ENCODE peak calls at places on chromosomes 13 and 19, in four cellular contexts. K, J, A and H are unnamed samples.

GRCh38 chr13:40568672-40569350 is 97.6 kb downstream of the FOXO1 start:
- DNase-seq in K (peak; percentile 69), A (no peak), J (no peak), H (no peak)

GRCh38 chr19:20840371-20840770 is 64.3 kb downstream of the ZNF66 start:
- DNase-seq in K (no peak), A (no peak), J (no peak), H (no peak)

GRCh38 chr13:109348514-109349340 is 437.7 kb downstream of the IRS2 start:
- DNase-seq in A (no peak), J (no peak), K (no peak), H (no peak)

GRCh38 chr13:94660695-94661324 is 51.5 kb downstream of the SOX21 start:
- DNase-seq in J (no peak), A (peak; percentile 28), K (no peak), H (no peak)

GRCh38 chr19:4811328-4812131 is 20.0 kb downstream of the TICAM1 start:
- DNase-seq in A (peak; percentile 75), J (no peak), K (peak; percentile 63), H (no peak)

GRCh38 chr13:109389892-109390345 is 396.5 kb downstream of the IRS2 start:
- DNase-seq in A (no peak), J (no peak), K (no peak), H (no peak)

GRCh38 chr19:17902701-17903100 is 30.1 kb upstream of the CCDC124 start:
- DNase-seq in J (no peak), A (no peak), K (no peak), H (no peak)

GRCh38 chr19:33514885-33515485 is 6.6 kb downstream of the PEPD start:
- DNase-seq in K (no peak), A (no peak), J (no peak), H (no peak)

GRCh38 chr19:36215276-36216171 is 618 bp downstream of the ZNF146 start:
- DNase-seq in J (no peak), K (no peak), A (no peak), H (no peak)

GRCh38 chr19:6056801-6057650 is 53.3 kb downstream of the RFX2 start:
- DNase-seq in K (peak; percentile 77), J (no peak), A (no peak), H (no peak)

GRCh38 chr13:76764429-76764828 is 121.8 kb downstream of the KCTD12 start:
- DNase-seq in J (no peak), A (no peak), K (no peak), H (no peak)

GRCh38 chr13:102817907-102818306 is 19.0 kb downstream of the BIVM start:
- DNase-seq in K (no peak), J (no peak), A (no peak), H (no peak)

GRCh38 chr19:17404015-17404414 is 1.4 kb downstream of the BST2 start:
- DNase-seq in J (no peak), K (no peak), A (peak; percentile 77), H (no peak)

GRCh38 chr19:56959211-56959610 is 118.7 kb upstream of the PEG3 start:
- DNase-seq in K (no peak), J (no peak), A (no peak), H (no peak)

GRCh38 chr19:10246511-10246910 is 5.5 kb upstream of the MRPL4 start:
- DNase-seq in J (no peak), A (no peak), K (no peak), H (no peak)

GRCh38 chr19:55661826-55662225 is 7.0 kb downstream of the U2AF2 start:
- DNase-seq in K (no peak), A (no peak), J (no peak), H (no peak)

GRCh38 chr19:11194657-11195056 is 2.7 kb downstream of the KANK2 start:
- DNase-seq in J (no peak), K (no peak), A (no peak), H (no peak)

GRCh38 chr13:111210945-111211469 is 95.9 kb downstream of the ARHGEF7 start:
- DNase-seq in K (no peak), A (no peak), J (no peak), H (no peak)

GRCh38 chr13:84130739-84131138 is 248.5 kb upstream of the SLITRK1 start:
- DNase-seq in K (no peak), J (no peak), A (no peak), H (no peak)

GRCh38 chr19:4035582-4035981 is 28.0 kb downstream of the PIAS4 start:
- DNase-seq in J (no peak), A (no peak), K (no peak), H (no peak)

GRCh38 chr13:50909605-50910482 is at the start of gene RNASEH2B:
- DNase-seq in J (no peak), A (peak; percentile 73), K (peak; percentile 58), H (no peak)

GRCh38 chr13:50527612-50528509 is 315.6 kb downstream of the DLEU7 start:
- DNase-seq in A (no peak), K (no peak), J (no peak), H (no peak)

GRCh38 chr13:87677334-87678234 is 6.4 kb downstream of the SLITRK5 start:
- DNase-seq in J (no peak), A (no peak), K (peak; percentile 1), H (no peak)

GRCh38 chr19:38739440-38740251 is 4.6 kb downstream of the CAPN12 start:
- DNase-seq in J (no peak), A (no peak), K (no peak), H (no peak)

GRCh38 chr19:5138606-5139594 is 170.0 kb downstream of the KDM4B start:
- DNase-seq in J (no peak), A (no peak), K (no peak), H (peak; percentile 79)

GRCh38 chr13:64305246-64305645 is 2889.6 kb upstream of the PCDH20 start:
- DNase-seq in J (no peak), K (no peak), A (no peak), H (no peak)

GRCh38 chr19:14772995-14773394 is 5.4 kb downstream of the ADGRE2 start:
- DNase-seq in J (no peak), K (no peak), A (no peak), H (no peak)

GRCh38 chr19:43581467-43581866 is 5.9 kb downstream of the PINLYP start:
- DNase-seq in A (no peak), K (no peak), J (no peak), H (no peak)

GRCh38 chr19:18007939-18008673 is at the start of gene ARRDC2:
- DNase-seq in J (peak; percentile 71), A (peak; percentile 73), K (peak; percentile 44), H (no peak)

GRCh38 chr19:16328824-16329482 is 4.3 kb downstream of the KLF2 start:
- DNase-seq in K (no peak), J (no peak), A (no peak), H (no peak)

GRCh38 chr19:288911-289310 is 2.3 kb downstream of the PLPP2 start:
- DNase-seq in A (no peak), J (no peak), K (no peak), H (no peak)

GRCh38 chr19:2021453-2022140 is 6.1 kb upstream of the BTBD2 start:
- DNase-seq in J (no peak), A (no peak), K (no peak), H (no peak)

GRCh38 chr13:26323764-26324163 is 69.8 kb downstream of the CDK8 start:
- DNase-seq in K (no peak), A (no peak), J (no peak), H (no peak)

GRCh38 chr13:26324867-26325266 is 70.9 kb downstream of the CDK8 start:
- DNase-seq in A (no peak), J (no peak), K (no peak), H (no peak)

GRCh38 chr13:26325876-26326275 is 71.9 kb downstream of the CDK8 start:
- DNase-seq in J (no peak), K (no peak), A (no peak), H (peak; percentile 13)

GRCh38 chr13:26323127-26323526 is 69.2 kb downstream of the CDK8 start:
- DNase-seq in K (no peak), J (no peak), A (no peak), H (no peak)

GRCh38 chr13:26324294-26324693 is 70.4 kb downstream of the CDK8 start:
- DNase-seq in K (no peak), J (no peak), A (no peak), H (no peak)
- TF ChIP-seq HDAC6 in K (no peak), J (no peak), A (no peak), H (no peak)

GRCh38 chr13:47661076-47661475 is 340.0 kb downstream of the SUCLA2 start:
- DNase-seq in K (no peak), J (no peak), A (no peak), H (no peak)

DNA sequence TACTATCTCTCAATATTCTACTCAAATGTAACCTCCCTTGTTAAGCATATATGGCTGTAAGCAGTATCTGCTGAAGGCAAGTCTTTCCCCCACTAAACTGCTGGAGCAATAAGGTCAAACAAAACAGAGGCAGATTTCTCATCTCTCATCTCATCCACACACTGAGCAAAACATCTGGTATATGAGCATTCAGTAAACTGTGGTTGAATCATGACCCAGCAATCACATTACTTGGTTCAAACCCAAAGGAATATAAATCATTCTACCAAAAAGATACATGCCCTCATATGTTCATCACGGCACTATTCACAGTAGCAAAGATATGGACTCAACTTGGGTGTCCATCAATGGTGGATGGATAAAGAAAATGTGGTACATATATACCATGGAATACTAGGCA is 344.4 kb downstream of the SUCLA2 start:
- DNase-seq in K (no peak), A (no peak), J (no peak), H (no peak)
- TF ChIP-seq HDAC6 in K (no peak), A (no peak), J (no peak), H (no peak)

GRCh38 chr19:48338253-48338755 is 13.0 kb downstream of the EMP3 start:
- DNase-seq in A (no peak), J (no peak), K (no peak), H (no peak)
- TF ChIP-seq HDAC6 in A (no peak), J (no peak), K (no peak), H (no peak)

GRCh38 chr13:30416471-30416870 is 5.8 kb upstream of the UBE2L5 start:
- DNase-seq in K (no peak), J (no peak), A (no peak), H (no peak)

GRCh38 chr13:30418886-30419459 is 3.3 kb upstream of the UBE2L5 start:
- DNase-seq in K (no peak), A (no peak), J (no peak), H (no peak)

GRCh38 chr13:30421093-30422055 is 919 bp upstream of the UBE2L5 start:
- DNase-seq in A (peak; percentile 68), K (no peak), J (no peak), H (no peak)

GRCh38 chr13:30415430-30416030 is 6.8 kb upstream of the UBE2L5 start:
- DNase-seq in K (no peak), A (no peak), J (no peak), H (no peak)

GRCh38 chr13:30418075-30418715 is 4.1 kb upstream of the UBE2L5 start:
- DNase-seq in J (no peak), A (no peak), K (no peak), H (no peak)
- TF ChIP-seq HDAC6 in J (no peak), A (no peak), K (no peak), H (no peak)

DNA sequence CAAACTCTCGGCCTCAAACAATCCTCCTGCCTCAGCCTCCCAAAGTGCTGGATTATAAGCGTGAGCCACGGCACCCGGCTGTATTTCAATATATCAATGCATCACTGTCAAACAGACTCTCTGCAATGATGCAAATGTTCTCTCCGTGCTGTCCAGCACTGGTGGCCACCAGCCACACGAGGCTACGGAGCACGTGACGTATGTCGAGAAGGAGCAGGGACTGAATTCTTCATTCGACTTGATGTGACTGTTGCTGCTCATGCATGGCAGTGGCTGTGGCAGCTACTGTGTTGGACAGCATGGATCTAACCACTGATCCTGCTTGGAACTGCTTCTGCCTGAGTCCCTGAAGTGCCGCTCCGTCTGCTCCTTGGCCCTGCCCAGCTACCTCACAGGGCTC is 9.8 kb downstream of the LRRC4B start:
- DNase-seq in K (no peak), J (no peak), A (no peak), H (no peak)
- TF ChIP-seq HDAC6 in K (no peak), J (no peak), A (no peak), H (no peak)